ENCODE peak calls at places on chromosomes 6 and 20, in ten cellular contexts. Q, Z, W, A, H, L, B, R, M and I are unnamed samples.

GRCh38 chr20:54467622-54468021 is 7.8 kb upstream of the DOK5 start:
- DNase-seq in W (no peak), L (no peak), M (no peak), Q (no peak), B (no peak), A (no peak), H (no peak), R (no peak), Z (no peak), I (no peak)

GRCh38 chr6:32046450-32047083 is 8.4 kb downstream of the CYP21A2 start:
- DNase-seq in M (peak), R (no peak), B (peak), A (peak), H (peak), Q (no peak), Z (peak), W (peak), L (no peak), I (no peak)

GRCh38 chr6:167731216-167731615 is 95.5 kb upstream of the AFDN start:
- DNase-seq in W (peak), B (no peak), L (no peak), A (no peak), Q (no peak), Z (no peak), M (peak), H (no peak), R (no peak), I (no peak)

GRCh38 chr20:23132293-23132929 is 46.3 kb upstream of the CD93 start:
- DNase-seq in B (no peak), Z (no peak), M (no peak), A (no peak), R (no peak), Q (no peak), H (no peak), L (no peak), W (no peak), I (peak)

GRCh38 chr6:2215342-2215741 is 30.1 kb downstream of the GMDS start:
- DNase-seq in R (no peak), A (no peak), Z (no peak), L (no peak), M (no peak), B (no peak), W (no peak), Q (no peak), H (no peak), I (peak)

GRCh38 chr6:44053760-44054556 is 73.3 kb downstream of the MRPL14 start:
- DNase-seq in L (no peak), A (no peak), W (peak), Z (no peak), Q (no peak), R (no peak), H (no peak), M (no peak), B (no peak), I (no peak)

GRCh38 chr20:25296094-25297093 is 48.5 kb downstream of the PYGB start:
- DNase-seq in A (no peak), R (peak), M (no peak), L (no peak), W (peak), Z (no peak), H (no peak), Q (no peak), B (no peak), I (peak)

GRCh38 chr6:83055366-83055964 is 10.2 kb downstream of the UBE3D start:
- DNase-seq in B (peak), Z (no peak), L (peak), H (no peak), M (no peak), W (no peak), A (peak), R (peak), Q (no peak), I (peak)

GRCh38 chr20:50192364-50193168 is 1.9 kb downstream of the CEBPB start:
- DNase-seq in L (peak), W (peak), H (peak), R (peak), Z (peak), Q (peak), M (peak), A (peak), B (peak), I (peak)

GRCh38 chr20:2000286-2000685 is 6.4 kb upstream of the PDYN start:
- DNase-seq in A (no peak), Q (no peak), Z (no peak), R (no peak), M (no peak), L (no peak), W (no peak), H (peak), B (no peak), I (peak)

GRCh38 chr6:125245523-125246264 is 56.1 kb downstream of the HDDC2 start:
- DNase-seq in W (no peak), Q (no peak), A (no peak), H (no peak), R (peak), Z (no peak), B (no peak), M (no peak), L (no peak), I (no peak)

GRCh38 chr20:63163596-63164560 is 52.1 kb downstream of the YTHDF1 start:
- DNase-seq in B (no peak), Z (peak), R (no peak), H (no peak), L (no peak), W (no peak), A (no peak), Q (no peak), M (no peak), I (no peak)

GRCh38 chr20:63164681-63165537 is 51.0 kb downstream of the YTHDF1 start:
- DNase-seq in L (no peak), Z (peak), H (no peak), Q (no peak), M (no peak), B (no peak), W (no peak), A (no peak), R (no peak), I (no peak)

GRCh38 chr20:63162206-63162770 is 53.6 kb downstream of the YTHDF1 start:
- DNase-seq in A (no peak), L (no peak), B (no peak), Z (peak), W (peak), M (no peak), H (no peak), R (no peak), Q (no peak), I (no peak)

GRCh38 chr20:63161176-63161651 is 54.7 kb downstream of the YTHDF1 start:
- DNase-seq in R (no peak), L (no peak), W (peak), H (no peak), Q (no peak), Z (peak), A (no peak), B (no peak), M (no peak), I (no peak)

DNA sequence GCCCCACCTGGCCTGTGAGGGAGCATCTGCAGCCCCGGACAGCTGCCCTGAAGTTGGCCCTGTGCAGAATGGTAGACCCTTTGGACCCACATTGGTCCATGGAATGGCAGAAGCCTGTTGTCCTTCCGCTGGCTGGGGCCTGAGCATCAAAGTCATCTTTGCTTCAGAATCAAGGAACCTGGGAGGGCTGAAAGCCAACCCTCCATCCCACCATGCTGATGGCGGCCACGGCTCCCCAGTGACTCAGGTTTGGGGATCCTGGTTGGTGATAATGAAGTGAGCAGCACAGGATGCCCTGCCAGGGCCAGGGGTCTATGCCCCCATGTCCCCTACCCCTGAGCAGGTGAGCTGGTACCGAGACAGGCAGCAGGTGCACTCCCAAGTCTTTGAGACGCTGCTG is 52.8 kb downstream of the YTHDF1 start:
- DNase-seq in R (no peak), W (peak), L (no peak), Z (no peak), M (no peak), A (no peak), H (no peak), Q (no peak), B (no peak), I (no peak)
- H3K4me3 ChIP-seq in R (no peak), W (no peak), L (no peak), Z (no peak), M (no peak), A (no peak), H (no peak), Q (no peak), B (no peak), I (no peak)

GRCh38 chr20:34088305-34088870 is 23.7 kb downstream of the EIF2S2 start:
- DNase-seq in L (no peak), W (no peak), B (no peak), Z (no peak), M (no peak), A (no peak), Q (no peak), R (no peak), H (no peak), I (no peak)

GRCh38 chr20:34083137-34083536 is 28.9 kb downstream of the EIF2S2 start:
- DNase-seq in R (peak), Z (peak), L (no peak), B (peak), M (peak), W (no peak), Q (peak), A (peak), H (no peak), I (no peak)

GRCh38 chr20:34084227-34084923 is 27.7 kb downstream of the EIF2S2 start:
- DNase-seq in W (no peak), H (no peak), M (no peak), L (no peak), B (no peak), Z (no peak), R (no peak), A (no peak), Q (no peak), I (no peak)

GRCh38 chr20:34083781-34084180 is 28.3 kb downstream of the EIF2S2 start:
- DNase-seq in H (no peak), W (no peak), L (no peak), R (no peak), Z (no peak), B (no peak), M (no peak), Q (no peak), A (no peak), I (no peak)

GRCh38 chr20:34085544-34086040 is 26.5 kb downstream of the EIF2S2 start:
- DNase-seq in W (no peak), H (no peak), A (no peak), Z (no peak), L (no peak), Q (no peak), R (no peak), M (no peak), B (no peak), I (no peak)
- TF ChIP-seq POLR2A in W (no peak), H (no peak), A (no peak), Z (no peak), L (no peak), Q (no peak), R (no peak), M (no peak), B (no peak), I (no peak)

DNA sequence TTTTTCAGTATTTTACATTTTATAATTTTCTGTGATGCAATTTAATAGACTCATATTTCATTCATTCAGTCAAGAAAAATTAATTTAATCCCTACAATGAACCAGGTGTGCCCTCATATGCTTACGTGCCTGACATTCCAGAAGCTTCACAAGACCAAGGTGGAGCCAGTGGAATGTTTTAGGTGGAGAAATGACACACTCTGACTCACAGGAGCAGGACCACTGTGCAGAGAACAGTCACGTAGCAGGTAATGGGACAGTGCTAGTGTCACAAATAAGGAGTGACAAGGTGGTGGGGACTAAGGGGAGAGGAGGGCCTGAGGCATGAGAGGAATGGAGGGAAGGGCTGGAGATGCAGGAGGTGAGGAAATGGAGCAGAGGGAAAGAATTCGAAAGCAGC is 37.0 kb upstream of the HLA-G start:
- DNase-seq in Q (peak), B (no peak), H (no peak), A (no peak), R (no peak), W (no peak), L (peak), M (no peak), Z (no peak), I (no peak)
- H3K4me3 ChIP-seq in Q (no peak), B (no peak), H (no peak), A (no peak), R (no peak), W (no peak), L (no peak), M (no peak), Z (no peak), I (no peak)

DNA sequence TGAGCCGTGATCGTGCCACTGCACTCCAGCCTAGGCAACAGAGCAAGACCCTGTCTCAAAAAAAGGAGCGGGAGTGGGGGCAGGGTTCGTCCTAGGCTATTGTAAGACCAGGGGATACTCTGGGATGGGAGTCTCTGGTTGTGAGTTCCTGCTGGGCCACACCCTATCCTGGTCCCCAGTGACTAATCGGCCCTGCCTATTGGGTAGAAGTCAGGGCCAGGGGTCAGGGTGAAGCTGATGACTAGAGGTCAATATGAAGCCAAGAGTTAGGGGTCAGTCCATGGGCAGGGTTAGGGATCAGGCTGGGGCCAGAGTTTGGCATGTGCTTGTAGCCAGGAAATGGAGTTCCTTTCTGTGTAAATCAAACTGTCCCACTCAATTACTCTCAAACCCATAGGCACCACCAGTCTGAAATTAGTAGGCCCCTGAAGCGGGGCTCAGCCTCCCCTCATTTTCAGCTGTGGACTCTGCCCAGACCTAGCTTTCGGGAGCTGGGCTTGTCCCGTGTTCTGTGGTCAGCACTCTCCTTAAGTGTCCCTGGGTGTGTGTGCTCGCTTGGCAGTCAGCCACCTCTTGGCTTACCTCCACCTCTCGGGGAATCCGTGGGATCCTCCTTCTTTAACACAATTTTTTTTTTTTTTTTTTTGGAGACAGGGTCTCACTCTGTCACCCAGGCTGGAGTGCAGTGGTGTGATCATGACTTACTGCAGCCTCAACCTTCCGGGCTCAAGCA is 1.8 kb downstream of the HSPA12B start:
- DNase-seq in H (no peak), B (no peak), R (peak), L (no peak), Z (no peak), W (peak), Q (no peak), M (no peak), A (no peak), I (no peak)
- TF ChIP-seq POLR2A in H (no peak), B (no peak), R (no peak), L (no peak), Z (no peak), W (no peak), Q (no peak), M (no peak), A (no peak), I (no peak)

DNA sequence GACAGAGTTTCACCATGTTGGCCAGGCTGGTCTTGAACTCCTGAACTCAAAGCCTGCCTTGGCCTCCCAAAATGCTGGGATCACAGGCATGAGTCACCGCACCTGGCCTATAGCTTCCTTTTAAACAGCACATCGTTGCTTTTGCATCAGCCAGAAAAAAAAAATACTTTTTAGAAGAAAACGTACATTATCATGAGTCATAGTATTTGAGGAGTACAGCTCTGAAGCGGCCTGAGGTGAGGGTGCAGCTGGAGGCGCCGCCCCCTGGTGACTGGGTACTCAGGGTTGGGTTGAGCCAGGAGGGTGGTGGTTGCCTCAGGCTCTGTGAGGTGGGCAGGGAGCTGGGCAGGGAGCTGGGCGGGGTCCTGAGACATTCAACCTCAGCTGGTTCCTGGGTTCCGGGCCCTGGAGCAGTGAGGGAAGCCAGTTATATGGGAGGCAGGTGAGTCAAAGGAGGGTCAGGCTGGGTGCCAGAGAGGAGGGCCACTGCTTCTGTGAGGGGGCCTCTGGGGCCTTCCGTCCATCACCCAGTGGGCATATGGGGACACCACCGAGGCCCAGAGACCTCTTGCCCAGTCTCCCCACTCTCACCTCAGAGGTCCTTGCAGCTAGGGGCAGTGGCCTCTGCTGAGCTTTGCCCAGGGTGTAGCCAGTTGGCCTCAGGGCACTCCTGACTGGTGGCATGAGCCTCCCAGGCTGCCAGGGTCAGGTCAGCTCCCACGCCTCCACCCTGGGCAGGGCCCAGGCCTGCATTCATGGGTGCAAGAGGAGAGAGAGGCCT is 11.7 kb upstream of the ID1 start:
- DNase-seq in M (peak), A (no peak), W (no peak), B (no peak), Q (peak), Z (peak), H (no peak), R (peak), L (peak), I (peak)
- H3K4me3 ChIP-seq in M (no peak), A (no peak), W (no peak), B (no peak), Q (no peak), Z (no peak), H (no peak), R (no peak), L (peak), I (no peak)

GRCh38 chr6:106966671-106967522 is 7.6 kb downstream of the CD24 start:
- DNase-seq in Z (no peak), R (no peak), W (no peak), M (no peak), A (no peak), Q (no peak), B (no peak), L (no peak), H (no peak), I (no peak)
- TF ChIP-seq POLR2A in Z (no peak), R (no peak), W (no peak), M (no peak), A (no peak), Q (no peak), B (no peak), L (no peak), H (no peak), I (no peak)

GRCh38 chr6:149933461-149933860 is 8.4 kb upstream of the ULBP2 start:
- DNase-seq in L (no peak), A (no peak), M (no peak), W (no peak), H (no peak), Z (no peak), B (no peak), R (no peak), Q (no peak), I (no peak)

GRCh38 chr6:149935246-149935645 is 6.6 kb upstream of the ULBP2 start:
- DNase-seq in M (no peak), Z (no peak), R (no peak), L (no peak), A (no peak), W (no peak), Q (no peak), B (no peak), H (peak), I (no peak)

GRCh38 chr6:149936743-149937142 is 5.1 kb upstream of the ULBP2 start:
- DNase-seq in Z (no peak), W (no peak), B (no peak), M (no peak), L (no peak), R (no peak), A (no peak), Q (no peak), H (no peak), I (no peak)

GRCh38 chr6:149934249-149935156 is 7.3 kb upstream of the ULBP2 start:
- DNase-seq in A (peak), L (peak), R (peak), M (peak), Z (no peak), Q (peak), H (no peak), W (no peak), B (peak), I (peak)

GRCh38 chr6:149935668-149936067 is 6.1 kb upstream of the ULBP2 start:
- DNase-seq in H (peak), B (no peak), L (no peak), Z (no peak), M (no peak), R (no peak), A (no peak), W (no peak), Q (no peak), I (no peak)
- H3K4me3 ChIP-seq in H (no peak), B (no peak), L (no peak), Z (no peak), M (no peak), R (no peak), A (no peak), W (no peak), Q (no peak), I (no peak)

DNA sequence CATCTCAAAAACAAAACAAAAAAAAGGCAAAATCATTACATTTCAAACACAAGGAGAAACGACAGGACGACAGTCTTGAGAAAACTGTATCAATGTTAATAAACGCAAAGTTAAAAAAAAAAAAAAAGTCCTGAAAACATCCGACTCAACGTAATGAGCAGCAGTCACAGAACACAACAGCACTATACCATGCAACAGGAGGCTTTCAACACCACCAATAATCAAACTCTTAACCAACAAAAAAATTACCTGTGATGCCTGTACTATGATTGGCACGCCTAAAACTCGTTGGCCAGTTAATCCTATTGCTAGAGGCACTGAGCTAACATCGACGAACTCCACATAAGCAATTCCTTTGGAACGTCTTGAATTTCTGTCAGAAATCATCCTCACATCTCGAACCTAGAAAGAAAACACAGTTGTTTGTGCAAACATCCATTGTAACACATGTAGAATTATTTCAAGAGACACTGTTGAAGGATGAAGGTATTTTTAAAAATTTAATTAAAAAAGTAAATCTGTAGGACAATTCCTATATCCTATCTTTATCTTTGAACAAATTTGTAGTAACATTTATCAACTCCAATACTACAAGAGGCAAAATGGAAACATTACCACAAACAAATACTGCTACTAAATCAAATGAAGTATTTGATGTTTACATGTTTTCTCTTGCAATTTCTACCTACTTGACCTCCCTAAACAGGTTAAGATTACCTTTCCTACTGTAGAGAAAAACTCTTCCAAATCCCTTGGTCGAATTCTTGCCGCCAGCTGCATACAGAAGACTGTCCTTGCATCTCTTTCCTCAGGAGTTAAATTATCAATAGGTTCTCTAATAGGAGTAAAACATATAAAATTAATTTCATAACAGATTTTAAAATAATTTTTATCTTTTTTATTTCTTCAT is 17.5 kb downstream of the RBM39 start:
- DNase-seq in Z (no peak), M (no peak), A (no peak), R (no peak), Q (no peak), B (no peak), H (no peak), L (no peak), W (no peak), I (no peak)
- TF ChIP-seq POLR2A in Z (no peak), M (no peak), A (no peak), R (no peak), Q (no peak), B (no peak), H (no peak), L (no peak), W (no peak), I (no peak)